ENCODE peak calls at places on chromosomes 2 and 18, in nine cellular contexts. B, Z, K, S, T, X, U, D and P are unnamed samples.

GRCh38 chr2:143284087-143284675 is 155.0 kb downstream of the ARHGAP15 start:
- DNase-seq in B (no peak), Z (peak), K (peak), S (no peak), T (no peak), X (no peak), U (peak), D (no peak), P (no peak)

GRCh38 chr2:20326163-20326780 is 24.4 kb downstream of the PUM2 start:
- DNase-seq in B (peak), Z (peak), K (peak), S (peak), T (peak), X (no peak), U (peak), D (peak), P (peak)

GRCh38 chr2:33526132-33526531 is 49.7 kb downstream of the RASGRP3 start:
- DNase-seq in B (no peak), Z (no peak), K (peak), S (no peak), T (no peak), X (no peak), U (no peak), D (no peak), P (no peak)

GRCh38 chr18:55582325-55582724 is 5.7 kb downstream of the TCF4 start:
- DNase-seq in B (no peak), Z (peak), K (no peak), S (no peak), T (no peak), X (no peak), U (no peak), D (no peak), P (no peak)

GRCh38 chr2:73257425-73258125 is 23.5 kb downstream of the CCT7 start:
- DNase-seq in B (peak), Z (no peak), K (no peak), S (no peak), T (no peak), X (no peak), U (no peak), D (no peak), P (no peak)

GRCh38 chr2:159790323-159790722 is 7.7 kb downstream of the CD302 start:
- DNase-seq in B (no peak), Z (no peak), K (no peak), S (no peak), T (no peak), X (no peak), U (no peak), D (no peak), P (no peak)

GRCh38 chr2:102050854-102051391 is 59.2 kb downstream of the IL1R2 start:
- DNase-seq in B (peak), Z (no peak), K (peak), S (no peak), T (no peak), X (no peak), U (peak), D (no peak), P (peak)

GRCh38 chr2:241036964-241037421 is 38.6 kb downstream of the SNED1 start:
- DNase-seq in B (no peak), Z (no peak), K (no peak), S (no peak), T (no peak), X (no peak), U (no peak), D (no peak), P (no peak)

GRCh38 chr2:137928547-137929503 is 35.4 kb upstream of the HNMT start:
- DNase-seq in B (no peak), Z (no peak), K (no peak), S (no peak), T (no peak), X (no peak), U (peak), D (no peak), P (peak)

GRCh38 chr18:77197073-77197472 is 52.6 kb upstream of the GALR1 start:
- DNase-seq in B (no peak), Z (no peak), K (no peak), S (no peak), T (no peak), X (no peak), U (no peak), D (no peak), P (no peak)

GRCh38 chr2:189287982-189288494 is 108.5 kb upstream of the COL5A2 start:
- DNase-seq in B (no peak), Z (peak), K (no peak), S (no peak), T (no peak), X (no peak), U (peak), D (peak), P (peak)

GRCh38 chr2:207394203-207394741 is 135.5 kb upstream of the CREB1 start:
- DNase-seq in B (no peak), Z (no peak), K (no peak), S (no peak), T (no peak), X (no peak), U (no peak), D (no peak), P (no peak)

GRCh38 chr2:222361787-222362186 is 62.6 kb upstream of the SGPP2 start:
- DNase-seq in B (no peak), Z (no peak), K (no peak), S (no peak), T (no peak), X (no peak), U (no peak), D (no peak), P (no peak)

GRCh38 chr2:179140546-179140945 is 90.6 kb upstream of the CCDC141 start:
- DNase-seq in B (no peak), Z (no peak), K (no peak), S (no peak), T (no peak), X (no peak), U (no peak), D (no peak), P (no peak)